ENCODE peak calls at places on chromosomes 16 and 17, in eight cellular contexts. F is thoracic aorta; J is CD4-positive, alpha-beta T cell; H is nephron progenitor cell; V is WTC11; K is cardiac fibroblast; C is RWPE1; N is astrocyte. L is an unnamed sample.

GRCh38 chr16:53305743-53306142 is 128.5 kb upstream of the RBL2 start:
- DNase-seq in H (no peak), C (no peak), J (no peak), V (no peak), F (no peak), K (no peak), N (no peak), L (no peak)

GRCh38 chr16:11089504-11090124 is 145.2 kb downstream of the CLEC16A start:
- DNase-seq in N (peak), J (no peak), F (no peak), H (no peak), K (no peak), V (no peak), C (no peak), L (no peak)

GRCh38 chr16:86075488-86075785 is 176.5 kb downstream of the IRF8 start:
- DNase-seq in F (no peak), H (no peak), K (no peak), N (peak), J (no peak), V (no peak), C (no peak), L (no peak)

GRCh38 chr16:3907586-3907985 is 27.1 kb upstream of the CREBBP start:
- DNase-seq in C (no peak), V (peak), F (no peak), H (no peak), N (no peak), K (no peak), J (no peak), L (no peak)

GRCh38 chr16:34078697-34079096 is 619.3 kb downstream of the TP53TG3F start:
- DNase-seq in J (no peak), N (peak), K (peak), V (no peak), C (no peak), F (no peak), H (no peak), L (no peak)

GRCh38 chr17:28112199-28112995 is 69.9 kb downstream of the NLK start:
- DNase-seq in H (no peak), K (peak), N (peak), F (no peak), J (no peak), V (no peak), C (no peak), L (no peak)

GRCh38 chr17:67469208-67469980 is 92.3 kb downstream of the PITPNC1 start:
- DNase-seq in N (peak), C (no peak), H (no peak), F (no peak), V (peak), J (no peak), K (peak), L (no peak)

GRCh38 chr17:37476431-37477130 is 13.1 kb upstream of the DUSP14 start:
- DNase-seq in K (peak), C (peak), N (no peak), J (no peak), F (no peak), H (no peak), V (no peak), L (no peak)

GRCh38 chr17:42653179-42654124 is 5.6 kb upstream of the TUBG2 start:
- DNase-seq in K (peak), H (peak), N (peak), J (no peak), C (no peak), F (no peak), V (peak), L (no peak)

GRCh38 chr16:3825103-3825502 is 55.4 kb downstream of the CREBBP start:
- DNase-seq in K (peak), N (peak), J (no peak), V (no peak), H (no peak), F (no peak), C (no peak), L (no peak)

GRCh38 chr16:51401673-51402072 is 250.6 kb upstream of the SALL1 start:
- DNase-seq in C (no peak), K (no peak), F (no peak), H (no peak), V (no peak), N (no peak), J (no peak), L (no peak)

GRCh38 chr17:17001874-17002520 is 30.1 kb upstream of the TNFRSF13B start:
- DNase-seq in F (peak), N (no peak), H (peak), V (peak), J (peak), C (peak), K (peak), L (peak)

GRCh38 chr17:65785109-65785508 is 223.7 kb upstream of the AXIN2 start:
- DNase-seq in K (peak), J (no peak), C (peak), N (peak), F (no peak), V (no peak), H (no peak), L (no peak)

GRCh38 chr16:89653656-89654295 is 3.7 kb downstream of the CHMP1A start:
- DNase-seq in K (no peak), C (no peak), F (no peak), N (no peak), H (no peak), J (no peak), V (no peak), L (no peak)

GRCh38 chr17:57559634-57560387 is 185.3 kb downstream of the CCDC182 start:
- DNase-seq in C (no peak), F (no peak), V (no peak), N (no peak), K (no peak), J (no peak), H (no peak), L (no peak)

GRCh38 chr16:66588981-66589713 is 9.9 kb downstream of the CMTM2 start:
- DNase-seq in N (no peak), F (no peak), V (peak), H (no peak), J (peak), K (peak), C (no peak), L (no peak)

GRCh38 chr16:20612551-20613470 is 36.6 kb upstream of the ACSM2B start:
- DNase-seq in J (no peak), N (no peak), K (no peak), F (peak), H (no peak), C (no peak), V (no peak), L (no peak)

GRCh38 chr16:2229091-2229490 is 5.7 kb downstream of the E4F1 start:
- DNase-seq in N (no peak), J (no peak), H (no peak), V (no peak), F (no peak), C (no peak), K (no peak), L (no peak)

GRCh38 chr16:47110939-47111338 is 32.8 kb downstream of the NETO2 start:
- DNase-seq in K (peak), C (no peak), J (no peak), N (no peak), H (no peak), V (no peak), F (no peak), L (no peak)
- TF ChIP-seq CTCF in K (no peak), C (no peak), J (no peak), N (no peak), H (no peak), V (no peak), F (no peak), L (no peak)

GRCh38 chr17:18321309-18321708 is 6.2 kb downstream of the SMCR8 start:
- DNase-seq in J (no peak), F (no peak), N (no peak), C (no peak), H (no peak), K (peak), V (peak), L (no peak)
- TF ChIP-seq CTCF in J (no peak), F (peak), N (peak), C (no peak), H (no peak), K (peak), V (peak), L (no peak)

GRCh38 chr17:13044713-13045112 is 26.9 kb upstream of the ELAC2 start:
- DNase-seq in C (no peak), J (no peak), N (no peak), H (no peak), V (no peak), F (no peak), K (no peak), L (no peak)

GRCh38 chr17:13047016-13047415 is 29.2 kb upstream of the ELAC2 start:
- DNase-seq in H (no peak), C (no peak), K (no peak), F (no peak), N (no peak), J (no peak), V (no peak), L (no peak)

GRCh38 chr17:13051876-13052275 is 34.0 kb upstream of the ELAC2 start:
- DNase-seq in C (no peak), K (no peak), V (no peak), J (no peak), F (no peak), N (no peak), H (no peak), L (no peak)

GRCh38 chr17:13046361-13046760 is 28.5 kb upstream of the ELAC2 start:
- DNase-seq in V (no peak), H (no peak), C (no peak), K (no peak), J (no peak), F (no peak), N (no peak), L (no peak)
- TF ChIP-seq CTCF in V (no peak), H (no peak), C (no peak), K (no peak), J (no peak), F (no peak), N (no peak), L (no peak)

GRCh38 chr17:32010114-32010513 is 2.9 kb downstream of the LRRC37B start:
- DNase-seq in V (no peak), F (no peak), H (no peak), C (no peak), N (no peak), J (no peak), K (no peak), L (no peak)

GRCh38 chr17:32009262-32009542 is 2.0 kb downstream of the LRRC37B start:
- DNase-seq in F (no peak), H (no peak), K (no peak), J (no peak), V (no peak), C (no peak), N (no peak), L (no peak)

GRCh38 chr17:32006957-32007462 is at the start of gene LRRC37B:
- DNase-seq in C (peak), V (peak), K (peak), F (peak), N (peak), J (peak), H (peak), L (peak)

DNA sequence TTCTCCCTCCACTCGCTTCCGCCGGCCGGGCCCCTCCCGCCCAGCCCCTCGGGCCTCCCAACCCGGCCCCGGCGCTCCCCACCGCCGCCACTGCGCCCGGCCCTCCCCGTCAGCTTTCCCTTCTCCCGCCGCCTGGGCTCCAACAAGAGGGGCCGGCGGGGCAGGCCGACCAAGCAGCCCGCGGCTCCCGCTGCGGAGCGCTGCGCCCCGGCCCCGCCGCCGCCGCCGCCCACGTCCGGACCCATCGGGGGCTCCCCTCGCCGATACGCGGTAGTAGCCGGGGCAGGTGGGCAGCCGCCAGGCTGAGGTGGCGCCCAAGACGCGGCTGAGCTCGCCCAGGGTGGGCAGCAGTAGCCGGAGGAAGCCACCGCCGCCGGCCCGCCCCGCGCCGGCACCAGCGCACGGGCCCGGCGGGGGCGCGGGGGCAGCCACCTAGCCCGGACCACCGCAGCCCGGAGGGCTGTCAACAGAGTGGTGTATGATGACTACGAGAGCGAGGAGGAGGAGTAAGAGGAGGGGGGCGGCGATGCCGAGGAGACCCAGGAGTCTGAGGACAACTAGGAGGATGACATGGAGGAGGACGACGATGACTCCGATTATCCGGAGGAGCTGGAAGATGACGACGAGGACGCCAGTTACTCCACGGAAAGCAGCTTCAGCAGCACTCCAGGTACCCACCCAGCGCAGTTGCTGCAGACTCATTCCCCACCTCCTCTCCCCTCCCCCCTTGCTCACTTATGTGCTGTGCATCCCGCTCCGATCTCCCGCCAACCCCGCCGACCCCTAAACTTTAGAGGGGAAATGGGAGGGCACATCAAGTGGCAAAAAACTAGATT is 498 bp downstream of the LRRC37B start:
- DNase-seq in C (peak), H (no peak), K (peak), N (peak), F (no peak), J (peak), V (peak), L (no peak)
- TF ChIP-seq CTCF in C (peak), H (no peak), K (no peak), N (no peak), F (no peak), J (no peak), V (no peak), L (no peak)

DNA sequence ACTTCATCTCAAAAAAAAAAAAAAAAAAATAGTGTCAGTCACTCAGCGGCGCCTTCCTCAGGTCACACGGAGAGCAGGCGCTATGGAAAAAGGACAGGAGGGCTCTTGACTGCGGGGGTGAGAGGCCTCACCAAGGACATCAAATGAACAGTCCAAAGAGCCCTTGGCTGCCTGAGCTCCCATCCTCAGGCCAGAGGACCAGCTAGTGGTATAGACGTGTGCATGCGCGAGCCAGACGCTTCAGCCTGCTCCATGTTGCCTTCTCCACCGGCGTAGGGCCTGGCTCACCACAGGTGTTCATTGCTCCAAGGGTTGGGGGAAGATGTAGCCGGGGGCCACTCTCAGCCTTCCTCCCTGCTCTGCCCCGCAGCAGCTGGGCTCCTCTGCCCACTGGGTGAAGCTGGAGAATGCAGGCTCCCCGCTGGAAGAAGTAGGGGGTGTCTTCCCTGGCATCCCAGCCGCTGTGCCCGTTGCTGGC is 65.8 kb upstream of the PLCG2 start:
- DNase-seq in K (no peak), H (no peak), V (no peak), J (no peak), C (no peak), F (no peak), N (no peak), L (no peak)
- TF ChIP-seq CTCF in K (no peak), H (no peak), V (no peak), J (no peak), C (no peak), F (no peak), N (peak), L (no peak)

DNA sequence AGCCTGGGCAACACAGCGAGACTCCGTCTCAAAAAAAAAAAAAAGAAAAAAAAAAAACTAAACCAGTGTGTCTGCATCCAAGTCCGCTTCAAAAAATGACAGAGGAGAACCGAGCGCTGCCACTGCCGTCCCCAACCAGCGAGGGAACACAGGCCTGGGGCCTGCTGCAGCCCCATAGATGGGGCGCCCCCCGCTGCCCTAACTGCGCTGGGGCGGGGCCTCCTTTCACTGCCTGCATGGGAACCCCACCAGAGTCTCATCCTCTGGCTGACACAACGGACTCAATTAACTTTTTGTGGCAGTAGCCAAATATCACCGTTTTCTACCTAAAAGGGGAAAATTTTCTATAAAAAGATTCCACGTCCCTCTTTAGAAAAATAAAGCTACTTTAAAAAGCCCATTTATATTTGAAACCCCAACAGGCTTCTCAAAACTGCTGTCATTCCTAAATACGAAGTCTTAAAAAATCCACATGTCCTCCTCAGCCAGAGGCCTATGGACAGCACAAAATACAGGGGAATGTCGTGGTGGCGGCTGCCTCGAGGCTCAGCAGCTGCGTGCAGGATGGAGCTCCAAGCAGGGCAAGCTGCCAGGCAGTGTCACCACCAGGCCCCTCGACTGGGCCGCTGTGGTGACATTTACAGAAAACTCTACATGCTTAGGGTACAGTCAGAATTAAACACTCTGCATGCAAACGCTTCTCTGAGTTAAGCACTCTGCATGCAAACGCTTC is 30.4 kb downstream of the KLHDC4 start:
- DNase-seq in K (no peak), N (no peak), H (no peak), F (no peak), C (no peak), V (no peak), J (no peak), L (no peak)
- TF ChIP-seq CTCF in K (no peak), N (no peak), H (no peak), F (no peak), C (no peak), V (no peak), J (no peak), L (no peak)

DNA sequence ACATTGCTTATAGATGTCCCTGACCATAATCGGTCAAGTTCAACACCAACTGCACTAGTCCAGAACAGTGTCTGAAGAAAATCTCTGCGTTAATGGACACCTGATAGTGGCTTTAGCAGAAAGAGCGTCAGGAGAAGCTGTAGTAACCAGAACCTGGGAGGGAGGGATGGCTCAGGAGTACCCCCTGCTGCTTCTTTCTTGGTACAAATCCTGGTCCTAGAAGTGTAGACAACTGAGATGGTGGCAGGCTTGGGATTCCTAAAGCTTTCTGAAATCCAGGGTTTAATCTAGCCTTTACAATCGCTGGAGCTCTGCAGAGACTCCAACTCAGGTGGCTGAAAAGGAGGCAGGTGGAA is 5.4 kb downstream of the MAP3K14 start:
- DNase-seq in J (no peak), N (no peak), H (no peak), V (no peak), F (no peak), K (no peak), C (no peak), L (no peak)
- TF ChIP-seq CTCF in J (no peak), N (no peak), H (no peak), V (no peak), F (no peak), K (peak), C (no peak), L (no peak)

GRCh38 chr17:50955160-50955559 is 89.0 kb upstream of the TOB1 start:
- DNase-seq in N (no peak), J (no peak), K (no peak), H (no peak), F (no peak), C (no peak), V (no peak), L (no peak)
- TF ChIP-seq CTCF in N (no peak), J (no peak), K (no peak), H (no peak), F (no peak), C (no peak), V (no peak), L (no peak)

GRCh38 chr16:72404299-72404698 is 232.3 kb upstream of the PMFBP1 start:
- DNase-seq in K (peak), V (no peak), N (no peak), J (no peak), F (no peak), C (no peak), H (no peak), L (no peak)

GRCh38 chr16:72399811-72400210 is 227.9 kb upstream of the PMFBP1 start:
- DNase-seq in H (no peak), N (no peak), K (no peak), C (no peak), J (no peak), F (no peak), V (no peak), L (no peak)

GRCh38 chr16:72406390-72406789 is 234.4 kb upstream of the PMFBP1 start:
- DNase-seq in F (no peak), N (no peak), V (no peak), J (no peak), K (no peak), C (no peak), H (no peak), L (no peak)

GRCh38 chr16:72401079-72401361 is 229.1 kb upstream of the PMFBP1 start:
- DNase-seq in V (no peak), N (no peak), C (no peak), F (no peak), K (no peak), J (no peak), H (no peak), L (no peak)

GRCh38 chr16:72400257-72401078 is 228.5 kb upstream of the PMFBP1 start:
- DNase-seq in N (peak), F (no peak), K (peak), J (no peak), C (peak), H (peak), V (peak), L (no peak)
- TF ChIP-seq CTCF in N (peak), F (peak), K (peak), J (peak), C (peak), H (peak), V (peak), L (no peak)

GRCh38 chr16:22813223-22813945 is 578 bp upstream of the HS3ST2 start:
- DNase-seq in C (peak), H (peak), K (peak), F (peak), J (no peak), V (peak), N (peak), L (no peak)

GRCh38 chr16:22815863-22816262 is 1.9 kb downstream of the HS3ST2 start:
- DNase-seq in N (no peak), H (no peak), V (no peak), J (no peak), K (no peak), F (no peak), C (no peak), L (no peak)

GRCh38 chr16:22816475-22816874 is 2.5 kb downstream of the HS3ST2 start:
- DNase-seq in N (no peak), J (no peak), V (no peak), H (no peak), K (no peak), F (peak), C (peak), L (no peak)

GRCh38 chr16:22814330-22815105 is 556 bp downstream of the HS3ST2 start:
- DNase-seq in J (no peak), H (peak), N (no peak), V (peak), C (no peak), K (no peak), F (no peak), L (no peak)

GRCh38 chr16:22813946-22814325 is at the start of gene HS3ST2:
- DNase-seq in V (peak), F (no peak), N (no peak), H (peak), J (no peak), C (peak), K (peak), L (no peak)
- TF ChIP-seq CTCF in V (no peak), F (peak), N (no peak), H (peak), J (no peak), C (peak), K (no peak), L (no peak)

L was measured in omental fat pad.